ENCODE peak calls at places on chromosome 6, in seven cellular contexts. One of them, this sample, is unnamed.

GRCh38 chr6:23563329-23563728 is 562.7 kb upstream of the NRSN1 start:
- DNase-seq in K562: no peak
- DNase-seq in HCT116: no peak
- DNase-seq in HepG2: no peak
- DNase-seq in GM12878: no peak
- DNase-seq in SK-N-SH: no peak
- DNase-seq in H1: no peak
- DNase-seq in this sample: no peak

GRCh38 chr6:113414511-113414910 is 442.6 kb upstream of the MARCKS start:
- DNase-seq in GM12878: no peak
- DNase-seq in K562: no peak
- DNase-seq in H1: no peak
- DNase-seq in HCT116: peak
- DNase-seq in SK-N-SH: peak
- DNase-seq in HepG2: peak
- DNase-seq in this sample: peak

GRCh38 chr6:34514593-34515472 is 41.3 kb downstream of the SPDEF start:
- DNase-seq in HCT116: no peak
- DNase-seq in SK-N-SH: peak
- DNase-seq in K562: peak
- DNase-seq in HepG2: no peak
- DNase-seq in H1: peak
- DNase-seq in GM12878: no peak
- DNase-seq in this sample: no peak

GRCh38 chr6:40232698-40233097 is 298.4 kb upstream of the MOCS1 start:
- DNase-seq in GM12878: no peak
- DNase-seq in H1: no peak
- DNase-seq in SK-N-SH: no peak
- DNase-seq in HepG2: no peak
- DNase-seq in K562: no peak
- DNase-seq in HCT116: no peak
- DNase-seq in this sample: no peak

GRCh38 chr6:21386744-21387143 is 206.8 kb upstream of the SOX4 start:
- DNase-seq in SK-N-SH: no peak
- DNase-seq in HCT116: no peak
- DNase-seq in HepG2: peak
- DNase-seq in H1: no peak
- DNase-seq in K562: peak
- DNase-seq in GM12878: no peak
- DNase-seq in this sample: peak

GRCh38 chr6:69072796-69073195 is 437.7 kb downstream of the ADGRB3 start:
- DNase-seq in HCT116: no peak
- DNase-seq in GM12878: no peak
- DNase-seq in K562: peak
- DNase-seq in HepG2: no peak
- DNase-seq in SK-N-SH: no peak
- DNase-seq in H1: no peak
- DNase-seq in this sample: no peak

GRCh38 chr6:98286620-98287019 is 547.8 kb upstream of the POU3F2 start:
- DNase-seq in GM12878: no peak
- DNase-seq in HepG2: no peak
- DNase-seq in SK-N-SH: no peak
- DNase-seq in HCT116: no peak
- DNase-seq in H1: no peak
- DNase-seq in K562: no peak
- DNase-seq in this sample: no peak

GRCh38 chr6:79070206-79070825 is 7.7 kb downstream of the PHIP start:
- DNase-seq in K562: no peak
- DNase-seq in HepG2: no peak
- DNase-seq in SK-N-SH: no peak
- DNase-seq in GM12878: no peak
- DNase-seq in H1: no peak
- DNase-seq in HCT116: no peak
- DNase-seq in this sample: no peak

GRCh38 chr6:139017227-139017626 is 11.3 kb upstream of the ABRACL start:
- DNase-seq in H1: peak
- DNase-seq in HepG2: no peak
- DNase-seq in SK-N-SH: no peak
- DNase-seq in K562: no peak
- DNase-seq in HCT116: no peak
- DNase-seq in GM12878: no peak
- DNase-seq in this sample: no peak

GRCh38 chr6:3329491-3330051 is 70.8 kb downstream of the PSMG4 start:
- DNase-seq in HCT116: no peak
- DNase-seq in K562: no peak
- DNase-seq in SK-N-SH: no peak
- DNase-seq in GM12878: no peak
- DNase-seq in HepG2: no peak
- DNase-seq in H1: no peak
- DNase-seq in this sample: no peak

GRCh38 chr6:107879912-107880311 is 55.8 kb upstream of the SCML4 start:
- DNase-seq in K562: no peak
- DNase-seq in HCT116: no peak
- DNase-seq in SK-N-SH: no peak
- DNase-seq in H1: no peak
- DNase-seq in GM12878: no peak
- DNase-seq in HepG2: no peak
- DNase-seq in this sample: no peak

GRCh38 chr6:130602151-130602770 is 224.9 kb upstream of the SMLR1 start:
- DNase-seq in K562: no peak
- DNase-seq in H1: no peak
- DNase-seq in HCT116: peak
- DNase-seq in SK-N-SH: no peak
- DNase-seq in HepG2: no peak
- DNase-seq in GM12878: no peak
- DNase-seq in this sample: no peak

GRCh38 chr6:112827793-112828192 is 480.7 kb downstream of the RFPL4B start:
- DNase-seq in HCT116: no peak
- DNase-seq in HepG2: no peak
- DNase-seq in H1: no peak
- DNase-seq in SK-N-SH: no peak
- DNase-seq in GM12878: peak
- DNase-seq in K562: no peak
- DNase-seq in this sample: no peak

GRCh38 chr6:6169141-6169540 is 151.3 kb downstream of the F13A1 start:
- DNase-seq in SK-N-SH: no peak
- DNase-seq in HepG2: no peak
- DNase-seq in HCT116: no peak
- DNase-seq in GM12878: no peak
- DNase-seq in K562: no peak
- DNase-seq in H1: no peak
- DNase-seq in this sample: no peak
- TF ChIP-seq JUND in SK-N-SH: no peak
- TF ChIP-seq JUND in HepG2: no peak
- TF ChIP-seq JUND in HCT116: no peak
- TF ChIP-seq JUND in GM12878: no peak
- TF ChIP-seq JUND in K562: no peak
- TF ChIP-seq JUND in H1: no peak
- TF ChIP-seq JUND in this sample: no peak

GRCh38 chr6:43014434-43014909 is 423 bp downstream of the KLHDC3 start:
- DNase-seq in SK-N-SH: no peak
- DNase-seq in HCT116: no peak
- DNase-seq in H1: no peak
- DNase-seq in GM12878: no peak
- DNase-seq in K562: no peak
- DNase-seq in HepG2: no peak
- DNase-seq in this sample: peak
- TF ChIP-seq JUND in SK-N-SH: no peak
- TF ChIP-seq JUND in HCT116: no peak
- TF ChIP-seq JUND in H1: no peak
- TF ChIP-seq JUND in GM12878: no peak
- TF ChIP-seq JUND in K562: no peak
- TF ChIP-seq JUND in HepG2: no peak
- TF ChIP-seq JUND in this sample: no peak

GRCh38 chr6:157059781-157060180 is 263.5 kb downstream of the TMEM242 start:
- DNase-seq in HCT116: no peak
- DNase-seq in K562: no peak
- DNase-seq in HepG2: no peak
- DNase-seq in GM12878: no peak
- DNase-seq in H1: no peak
- DNase-seq in SK-N-SH: no peak
- DNase-seq in this sample: no peak
- TF ChIP-seq JUND in HCT116: no peak
- TF ChIP-seq JUND in K562: no peak
- TF ChIP-seq JUND in HepG2: no peak
- TF ChIP-seq JUND in GM12878: no peak
- TF ChIP-seq JUND in H1: no peak
- TF ChIP-seq JUND in SK-N-SH: no peak
- TF ChIP-seq JUND in this sample: no peak

DNA sequence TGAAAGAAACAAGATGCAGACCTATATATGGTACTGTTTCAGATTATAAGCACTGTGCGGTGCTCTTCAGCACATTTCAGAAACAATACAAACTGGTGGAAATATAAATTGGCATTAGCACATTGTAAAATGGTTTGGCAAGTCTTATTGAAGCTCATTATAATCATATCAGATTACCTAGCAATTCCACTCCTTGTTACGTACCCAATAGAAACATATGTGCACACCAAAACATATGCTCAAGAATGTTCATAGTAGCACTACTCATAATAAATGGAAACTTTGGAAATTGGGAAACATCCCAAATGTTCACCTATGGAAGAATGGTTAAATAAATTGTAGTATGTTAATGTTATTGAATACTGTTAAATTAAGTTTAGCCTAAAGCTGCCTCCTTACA is 54.9 kb upstream of the PLEKHG1 start:
- DNase-seq in SK-N-SH: no peak
- DNase-seq in HCT116: no peak
- DNase-seq in K562: no peak
- DNase-seq in H1: no peak
- DNase-seq in HepG2: no peak
- DNase-seq in GM12878: no peak
- DNase-seq in this sample: no peak
- TF ChIP-seq JUND in SK-N-SH: no peak
- TF ChIP-seq JUND in HCT116: no peak
- TF ChIP-seq JUND in K562: no peak
- TF ChIP-seq JUND in H1: no peak
- TF ChIP-seq JUND in HepG2: no peak
- TF ChIP-seq JUND in GM12878: no peak
- TF ChIP-seq JUND in this sample: no peak

This sample was measured in T47D.